ENCODE peak calls at places on chromosomes 13 and 19, in nine cellular contexts. G is left kidney; O is left ventricle myocardium inferior; T is CD4-positive, alpha-beta T cell; J is upper lobe of right lung; A is ecto neural progenitor cell; D is WTC11; F is stimulated activated CD4-positive, alpha-beta T cell treated with anti-CD3 and anti-CD28 coated beads, Interleukin-12 subunit alpha, Interleukin-12 subunit beta, amount 100 ng/mL, for 24 hours; Q is NCI-H510A treated with DMSO at 0.1 percent for 48 hours. H is an unnamed sample.

GRCh38 chr19:1624458-1624857 is 19.2 kb upstream of the UQCR11 start:
- DNase-seq in G (peak), Q (peak), O (peak), F (peak), A (peak), D (peak), T (peak), J (no peak), H (no peak)

GRCh38 chr19:56350416-56351045 is 35.9 kb upstream of the ZSCAN5A start:
- DNase-seq in D (peak), Q (peak), O (no peak), A (no peak), F (peak), T (peak), J (no peak), G (peak), H (no peak)

GRCh38 chr13:100330662-100331061 is 241.8 kb downstream of the PCCA start:
- DNase-seq in G (no peak), A (no peak), T (no peak), Q (no peak), D (no peak), O (no peak), J (no peak), F (no peak), H (no peak)

GRCh38 chr13:75762066-75762937 is 126.2 kb downstream of the LMO7 start:
- DNase-seq in D (no peak), T (peak), F (no peak), Q (no peak), J (no peak), G (peak), O (no peak), A (no peak), H (no peak)

GRCh38 chr19:39696418-39696817 is 7.9 kb upstream of the LGALS14 start:
- DNase-seq in O (no peak), J (no peak), G (no peak), D (no peak), F (no peak), T (no peak), Q (no peak), A (no peak), H (no peak)

GRCh38 chr19:12866416-12867119 is 14.7 kb downstream of the DNASE2 start:
- DNase-seq in T (no peak), G (no peak), Q (no peak), D (peak), F (no peak), A (no peak), J (no peak), O (no peak), H (no peak)

GRCh38 chr19:16435238-16435911 is 36.4 kb downstream of the EPS15L1 start:
- DNase-seq in F (no peak), A (no peak), D (no peak), J (no peak), G (peak), O (peak), T (no peak), Q (no peak), H (no peak)

GRCh38 chr13:33634526-33635111 is 183.3 kb upstream of the RFC3 start:
- DNase-seq in D (no peak), G (peak), F (no peak), J (no peak), A (no peak), T (no peak), O (no peak), Q (no peak), H (no peak)

GRCh38 chr19:1269478-1270167 is 491 bp downstream of the CIRBP start:
- DNase-seq in A (peak), J (peak), T (peak), F (peak), O (peak), Q (peak), G (peak), D (peak), H (peak)

GRCh38 chr13:80524447-80525215 is 183.7 kb upstream of the SPRY2 start:
- DNase-seq in Q (no peak), O (no peak), D (no peak), J (no peak), T (no peak), G (peak), F (no peak), A (no peak), H (no peak)

GRCh38 chr13:25292301-25292700 is 5.0 kb upstream of the MTMR6 start:
- DNase-seq in D (no peak), Q (peak), J (no peak), T (no peak), F (no peak), G (peak), O (no peak), A (no peak), H (no peak)

GRCh38 chr19:32307591-32307990 is 37.8 kb upstream of the ZNF507 start:
- DNase-seq in J (no peak), O (no peak), G (no peak), Q (no peak), A (peak), T (no peak), D (no peak), F (no peak), H (no peak)

GRCh38 chr13:66618702-66619101 is 611.4 kb downstream of the PCDH9 start:
- DNase-seq in T (no peak), A (no peak), Q (peak), F (no peak), G (peak), D (no peak), J (no peak), O (no peak), H (no peak)

GRCh38 chr19:33712268-33712667 is 84.4 kb upstream of the KCTD15 start:
- DNase-seq in J (peak), T (no peak), O (no peak), A (no peak), F (no peak), G (peak), Q (no peak), D (no peak), H (no peak)

GRCh38 chr13:111118898-111119607 is 3.9 kb downstream of the ARHGEF7 start:
- DNase-seq in J (no peak), Q (no peak), O (no peak), D (no peak), G (no peak), T (no peak), A (no peak), F (no peak), H (no peak)

GRCh38 chr13:113216165-113217056 is 7.0 kb downstream of the CUL4A start:
- DNase-seq in A (no peak), T (no peak), F (no peak), D (no peak), G (peak), O (peak), J (peak), Q (peak), H (peak)

GRCh38 chr19:45972081-45972943 is 1.4 kb downstream of the NOVA2 start:
- DNase-seq in T (peak), A (peak), D (no peak), G (peak), Q (no peak), F (peak), J (no peak), O (peak), H (no peak)

GRCh38 chr13:113584870-113585671 is 518 bp downstream of the TFDP1 start:
- DNase-seq in F (peak), O (no peak), Q (no peak), T (no peak), A (peak), D (no peak), G (peak), J (peak), H (no peak)

GRCh38 chr13:60369242-60369641 is 27.8 kb upstream of the TDRD3 start:
- DNase-seq in F (no peak), O (no peak), Q (no peak), T (no peak), D (no peak), G (no peak), J (no peak), A (no peak), H (no peak)

GRCh38 chr13:83880275-83881027 is 1.8 kb downstream of the SLITRK1 start:
- DNase-seq in D (peak), G (no peak), J (no peak), A (peak), F (no peak), T (no peak), Q (no peak), O (no peak), H (no peak)

GRCh38 chr19:12703056-12703455 is 6.6 kb upstream of the FBXW9 start:
- DNase-seq in Q (peak), D (peak), A (peak), G (peak), O (no peak), J (no peak), F (no peak), T (no peak), H (no peak)

GRCh38 chr13:78595819-78596700 is 7.3 kb downstream of the POU4F1 start:
- DNase-seq in A (peak), T (no peak), O (no peak), J (no peak), F (no peak), Q (no peak), G (peak), D (peak), H (no peak)

GRCh38 chr19:48121909-48122371 is 11.3 kb upstream of the PLA2G4C start:
- DNase-seq in G (peak), D (no peak), O (no peak), A (no peak), F (no peak), Q (no peak), J (no peak), T (no peak), H (no peak)

GRCh38 chr13:20127563-20128458 is 33.0 kb downstream of the GJA3 start:
- DNase-seq in O (peak), T (peak), A (peak), Q (no peak), G (peak), J (peak), F (peak), D (peak), H (no peak)

GRCh38 chr13:101942038-101942437 is 459.8 kb downstream of the FGF14 start:
- DNase-seq in T (no peak), A (no peak), J (no peak), D (peak), F (no peak), O (no peak), Q (peak), G (peak), H (peak)

GRCh38 chr19:46015080-46015960 is 7.5 kb downstream of the PGLYRP1 start:
- DNase-seq in G (peak), A (peak), J (peak), F (peak), D (peak), T (peak), O (peak), Q (no peak), H (peak)

GRCh38 chr13:21326155-21327030 is 132.7 kb downstream of the ZDHHC20 start:
- DNase-seq in G (peak), O (no peak), A (peak), F (no peak), Q (no peak), J (peak), T (no peak), D (peak), H (no peak)

GRCh38 chr13:99486996-99487395 is 14.3 kb upstream of the TM9SF2 start:
- DNase-seq in D (no peak), T (no peak), O (no peak), A (no peak), F (no peak), G (no peak), J (no peak), Q (no peak), H (no peak)

GRCh38 chr19:628168-628567 is 5.2 kb downstream of the POLRMT start:
- DNase-seq in G (no peak), O (no peak), D (peak), F (no peak), J (no peak), T (no peak), Q (no peak), A (no peak), H (no peak)

GRCh38 chr13:110340812-110341444 is 33.8 kb downstream of the COL4A2 start:
- DNase-seq in O (peak), A (no peak), G (peak), Q (no peak), F (peak), J (peak), D (no peak), T (peak), H (no peak)

GRCh38 chr13:98405690-98406344 is 171.1 kb downstream of the STK24 start:
- DNase-seq in Q (peak), T (no peak), D (no peak), G (no peak), J (no peak), O (no peak), A (no peak), F (no peak), H (peak)

GRCh38 chr19:17475541-17476115 is 5.3 kb downstream of the SLC27A1 start:
- DNase-seq in F (no peak), Q (no peak), D (no peak), O (peak), A (no peak), T (no peak), G (peak), J (no peak), H (no peak)

GRCh38 chr19:11304936-11305335 is 9.0 kb downstream of the TSPAN16 start:
- DNase-seq in D (no peak), O (no peak), J (no peak), T (no peak), Q (no peak), G (no peak), A (no peak), F (no peak), H (no peak)

GRCh38 chr19:56994251-56995017 is 125.4 kb upstream of the USP29 start:
- DNase-seq in G (peak), A (no peak), J (no peak), Q (no peak), O (no peak), T (no peak), D (no peak), F (no peak), H (no peak)

GRCh38 chr13:110501188-110501587 is 60.3 kb downstream of the RAB20 start:
- DNase-seq in D (no peak), T (no peak), Q (no peak), F (no peak), J (no peak), O (no peak), A (no peak), G (no peak), H (no peak)

GRCh38 chr13:23466144-23467002 is 32.9 kb upstream of the SACS start:
- DNase-seq in F (peak), J (peak), Q (peak), G (peak), D (peak), T (peak), A (peak), O (peak), H (peak)

GRCh38 chr13:72314210-72314609 is 413.2 kb downstream of the MZT1 start:
- DNase-seq in J (no peak), Q (no peak), G (no peak), F (no peak), T (no peak), A (no peak), O (no peak), D (no peak), H (no peak)

GRCh38 chr13:24688111-24688510 is 7.9 kb downstream of the ATP12A start:
- DNase-seq in F (no peak), Q (no peak), D (no peak), J (no peak), T (no peak), G (no peak), O (no peak), A (no peak), H (no peak)

H was measured in NCI-H187.